ENCODE peak calls at places on chromosomes 6 and 20, in ten cellular contexts. N, U, A, R, K, E, P, Q, H and V are unnamed samples.

GRCh38 chr6:133099573-133099972 is 141.6 kb upstream of the EYA4 start:
- DNase-seq in E (no peak), Q (no peak), N (no peak), K (no peak), H (no peak), R (no peak), P (peak), U (no peak), A (no peak), V (no peak)

GRCh38 chr6:128508588-128509296 is 11.7 kb downstream of the PTPRK start:
- DNase-seq in H (no peak), R (no peak), K (no peak), U (no peak), N (no peak), A (no peak), E (no peak), P (peak), Q (no peak), V (no peak)

GRCh38 chr20:13412806-13413445 is 191.9 kb downstream of the ISM1 start:
- DNase-seq in R (no peak), H (no peak), E (no peak), P (no peak), K (no peak), N (no peak), A (no peak), Q (no peak), U (no peak), V (no peak)

GRCh38 chr20:51221791-51222408 is 199.0 kb upstream of the KCNG1 start:
- DNase-seq in E (no peak), H (no peak), R (no peak), Q (peak), U (no peak), A (no peak), N (no peak), K (peak), P (peak), V (no peak)

GRCh38 chr20:36175475-36175995 is 21.0 kb downstream of the EPB41L1 start:
- DNase-seq in K (peak), U (no peak), A (no peak), N (no peak), R (no peak), H (no peak), E (no peak), P (no peak), Q (no peak), V (no peak)

GRCh38 chr6:154476494-154476893 is 34.0 kb downstream of the CNKSR3 start:
- DNase-seq in U (no peak), R (no peak), A (no peak), K (no peak), N (no peak), P (no peak), Q (no peak), E (no peak), H (no peak), V (no peak)

GRCh38 chr6:5946181-5946580 is 60.5 kb downstream of the NRN1 start:
- DNase-seq in E (no peak), N (no peak), P (no peak), K (no peak), U (no peak), Q (no peak), H (no peak), R (no peak), A (no peak), V (peak)

GRCh38 chr20:17808357-17808756 is 108.6 kb downstream of the BANF2 start:
- DNase-seq in H (no peak), Q (no peak), K (no peak), U (no peak), P (no peak), E (no peak), N (no peak), R (no peak), A (no peak), V (no peak)

GRCh38 chr6:157099912-157100593 is 223.3 kb downstream of the TMEM242 start:
- DNase-seq in R (peak), P (no peak), N (no peak), K (no peak), Q (no peak), E (peak), U (peak), H (peak), A (peak), V (no peak)

GRCh38 chr20:49768204-49769124 is 44.2 kb upstream of the SLC9A8 start:
- DNase-seq in K (no peak), H (no peak), R (no peak), Q (no peak), A (no peak), N (no peak), U (peak), P (peak), E (no peak), V (no peak)

GRCh38 chr6:163841326-163841725 is 426.8 kb downstream of the QKI start:
- DNase-seq in H (no peak), U (no peak), P (no peak), E (no peak), N (no peak), Q (no peak), A (no peak), K (no peak), R (no peak), V (no peak)

GRCh38 chr20:50580016-50580747 is 70.0 kb downstream of the PTPN1 start:
- DNase-seq in U (peak), N (peak), Q (no peak), H (peak), K (peak), A (peak), P (no peak), R (peak), E (peak), V (peak)

GRCh38 chr6:39665871-39666270 is 59.3 kb downstream of the KIF6 start:
- DNase-seq in Q (no peak), K (no peak), U (no peak), P (no peak), H (no peak), N (no peak), E (no peak), R (no peak), A (no peak), V (no peak)

GRCh38 chr6:98833101-98834059 is 994 bp upstream of the POU3F2 start:
- DNase-seq in U (no peak), Q (no peak), E (no peak), R (no peak), H (no peak), P (no peak), K (no peak), N (peak), A (no peak), V (peak)

GRCh38 chr6:75279418-75279817 is 5.2 kb downstream of the TMEM30A start:
- DNase-seq in A (no peak), P (no peak), K (no peak), E (no peak), N (no peak), R (no peak), H (no peak), Q (no peak), U (no peak), V (no peak)

GRCh38 chr20:9360427-9360826 is 154.0 kb upstream of the LAMP5 start:
- DNase-seq in E (no peak), P (no peak), R (no peak), H (no peak), N (no peak), A (no peak), U (no peak), Q (no peak), K (no peak), V (no peak)

GRCh38 chr6:37502703-37503485 is 3.2 kb upstream of the CCDC167 start:
- DNase-seq in K (no peak), A (peak), H (no peak), U (peak), P (no peak), Q (no peak), E (peak), N (no peak), R (peak), V (no peak)

GRCh38 chr6:228881-229651 is 63.2 kb upstream of the DUSP22 start:
- DNase-seq in H (no peak), P (no peak), U (no peak), Q (no peak), E (no peak), A (no peak), K (no peak), N (no peak), R (no peak), V (no peak)

GRCh38 chr6:41386594-41386993 is 51.2 kb downstream of the NCR2 start:
- DNase-seq in K (no peak), H (no peak), N (no peak), E (no peak), A (no peak), U (no peak), R (no peak), P (no peak), Q (no peak), V (no peak)

GRCh38 chr20:13856356-13856755 is 71.5 kb downstream of the NDUFAF5 start:
- DNase-seq in H (no peak), R (no peak), E (no peak), U (no peak), N (no peak), A (no peak), P (no peak), Q (no peak), K (no peak), V (no peak)

GRCh38 chr6:122652431-122652830 is 42.2 kb downstream of the PKIB start:
- DNase-seq in R (no peak), H (no peak), N (no peak), A (no peak), U (no peak), P (no peak), Q (no peak), K (no peak), E (no peak), V (no peak)

GRCh38 chr6:142015011-142015410 is 117.7 kb upstream of the GJE1 start:
- DNase-seq in U (no peak), R (no peak), Q (no peak), P (no peak), N (no peak), A (no peak), E (no peak), K (no peak), H (no peak), V (no peak)

GRCh38 chr6:42099340-42100028 is 42.9 kb downstream of the C6orf132 start:
- DNase-seq in U (no peak), E (no peak), A (no peak), P (peak), N (no peak), K (peak), R (no peak), Q (no peak), H (no peak), V (no peak)

GRCh38 chr6:85675030-85675819 is 32.5 kb upstream of the SYNCRIP start:
- DNase-seq in P (peak), Q (no peak), A (no peak), N (no peak), U (no peak), R (no peak), E (no peak), K (no peak), H (no peak), V (no peak)

GRCh38 chr6:107113460-107114212 is 1.7 kb downstream of the BEND3 start:
- DNase-seq in Q (no peak), P (no peak), K (peak), U (no peak), A (no peak), R (no peak), N (no peak), E (no peak), H (no peak), V (no peak)

GRCh38 chr6:16205377-16206144 is 32.8 kb upstream of the GMPR start:
- DNase-seq in U (no peak), H (no peak), P (peak), N (no peak), A (no peak), K (peak), Q (peak), E (no peak), R (no peak), V (no peak)

GRCh38 chr20:34172926-34173325 is 60.9 kb upstream of the EIF2S2 start:
- DNase-seq in Q (no peak), H (no peak), U (no peak), E (no peak), N (no peak), R (no peak), A (no peak), K (no peak), P (no peak), V (no peak)

GRCh38 chr6:5132741-5133140 is 47.6 kb downstream of the PPP1R3G start:
- DNase-seq in E (no peak), A (no peak), U (no peak), P (peak), N (no peak), H (no peak), R (no peak), K (peak), Q (no peak), V (peak)

GRCh38 chr6:6788394-6789020 is 200.0 kb downstream of the LY86 start:
- DNase-seq in U (no peak), N (no peak), P (no peak), Q (no peak), E (no peak), K (no peak), A (no peak), R (no peak), H (no peak), V (no peak)

GRCh38 chr6:7112741-7113313 is 5.1 kb downstream of the RREB1 start:
- DNase-seq in N (no peak), U (peak), E (peak), P (no peak), R (no peak), A (peak), K (peak), H (no peak), Q (peak), V (no peak)

GRCh38 chr20:57772349-57772964 is 62.6 kb upstream of the PMEPA1 start:
- DNase-seq in U (no peak), A (no peak), Q (no peak), E (no peak), H (no peak), N (no peak), K (no peak), R (peak), P (no peak), V (peak)

GRCh38 chr6:138477913-138478539 is 21.3 kb downstream of the NHSL1 start:
- DNase-seq in U (no peak), Q (no peak), E (no peak), H (no peak), R (no peak), N (no peak), K (peak), A (no peak), P (no peak), V (no peak)

GRCh38 chr20:8153281-8153908 is 21.3 kb downstream of the PLCB1 start:
- DNase-seq in N (no peak), A (no peak), K (no peak), R (no peak), H (no peak), Q (no peak), E (no peak), U (no peak), P (peak), V (no peak)

GRCh38 chr6:80003841-80004198 is 629 bp upstream of the TTK start:
- DNase-seq in E (peak), Q (no peak), A (peak), P (no peak), R (peak), K (peak), U (peak), H (peak), N (peak), V (peak)

GRCh38 chr6:46044876-46045617 is 29.4 kb upstream of the CLIC5 start:
- DNase-seq in H (no peak), U (no peak), Q (no peak), P (peak), E (no peak), K (no peak), R (no peak), N (no peak), A (no peak), V (no peak)

GRCh38 chr6:119129968-119130484 is 51.6 kb upstream of the FAM184A start:
- DNase-seq in E (no peak), A (no peak), N (no peak), P (no peak), K (no peak), H (no peak), Q (no peak), R (no peak), U (no peak), V (no peak)

GRCh38 chr6:20236899-20237600 is 24.8 kb upstream of the MBOAT1 start:
- DNase-seq in E (no peak), K (no peak), A (no peak), Q (no peak), N (no peak), U (no peak), P (no peak), H (no peak), R (no peak), V (no peak)

GRCh38 chr6:158543606-158544185 is 16.2 kb upstream of the TMEM181 start:
- DNase-seq in P (no peak), R (no peak), Q (no peak), E (no peak), H (no peak), A (no peak), U (no peak), K (no peak), N (no peak), V (no peak)